ENCODE peak calls at places on chromosomes 7 and 10, in six cellular contexts. O, F, P, Q, S and V are unnamed samples.

GRCh38 chr10:112746329-112746728 is 203.7 kb upstream of the TCF7L2 start:
- DNase-seq in O (no peak), F (no peak), P (no peak), Q (no peak), S (no peak), V (no peak)

GRCh38 chr7:155299539-155300202 is 2.0 kb downstream of the INSIG1 start:
- DNase-seq in O (no peak), F (no peak), P (no peak), Q (no peak), S (no peak), V (no peak)

GRCh38 chr10:60849217-60849616 is 70.9 kb downstream of the CDK1 start:
- DNase-seq in O (no peak), F (no peak), P (peak; percentile 9), Q (no peak), S (no peak), V (no peak)

GRCh38 chr7:79452495-79453265 is 787 bp downstream of the MAGI2 start:
- DNase-seq in O (no peak), F (peak; percentile 23), P (peak; percentile 67), Q (no peak), S (peak; percentile 74), V (no peak)

GRCh38 chr7:5584091-5584490 is 160.5 kb upstream of the TNRC18 start:
- DNase-seq in O (no peak), F (no peak), P (no peak), Q (no peak), S (no peak), V (no peak)

GRCh38 chr10:22821501-22821900 is 106.4 kb upstream of the ARMC3 start:
- DNase-seq in O (no peak), F (no peak), P (peak; percentile 52), Q (no peak), S (no peak), V (no peak)

GRCh38 chr7:130844811-130845580 is 111.0 kb upstream of the KLF14 start:
- DNase-seq in O (no peak), F (no peak), P (peak; percentile 33), Q (peak; percentile 18), S (no peak), V (no peak)

GRCh38 chr10:11670311-11670825 is 58.9 kb upstream of the USP6NL start:
- DNase-seq in O (no peak), F (no peak), P (no peak), Q (no peak), S (no peak), V (no peak)

GRCh38 chr7:51262796-51263519 is 53.7 kb downstream of the COBL start:
- DNase-seq in O (no peak), F (no peak), P (no peak), Q (no peak), S (no peak), V (no peak)

GRCh38 chr7:149732611-149733010 is 40.8 kb downstream of the ZNF467 start:
- DNase-seq in O (no peak), F (no peak), P (no peak), Q (no peak), S (no peak), V (no peak)

GRCh38 chr7:70215491-70215890 is 617.2 kb downstream of the AUTS2 start:
- DNase-seq in O (no peak), F (no peak), P (peak; percentile 4), Q (no peak), S (no peak), V (no peak)

GRCh38 chr7:131173148-131173890 is 154.4 kb upstream of the MKLN1 start:
- DNase-seq in O (no peak), F (no peak), P (peak; percentile 11), Q (no peak), S (no peak), V (no peak)